ENCODE peak calls at places on chromosomes 1 and 21, in four cellular contexts. J is H4, C is esophagus squamous epithelium, F is stomach. R is an unnamed sample.

GRCh38 chr1:2783435-2784397 is 17.8 kb downstream of the TTC34 start:
- DNase-seq in J (no peak), C (no peak), F (no peak), R (no peak)

GRCh38 chr1:146019225-146020057 is 2.1 kb downstream of the HJV start:
- DNase-seq in J (no peak), C (no peak), F (no peak), R (no peak)

GRCh38 chr1:44822981-44823451 is 14.7 kb downstream of the BTBD19 start:
- DNase-seq in J (no peak), C (no peak), F (no peak), R (no peak)

GRCh38 chr1:923991-924618 is 382 bp downstream of the SAMD11 start:
- DNase-seq in J (no peak), C (no peak), F (no peak), R (no peak)

GRCh38 chr1:110235181-110235838 is 25.2 kb downstream of the KCNC4 start:
- DNase-seq in J (no peak), C (no peak), F (peak; percentile 66), R (no peak)

GRCh38 chr1:211468595-211468994 is 23.4 kb downstream of the RD3 start:
- DNase-seq in J (no peak), C (no peak), F (no peak), R (no peak)

GRCh38 chr21:27047331-27048314 is 80.7 kb upstream of the ADAMTS5 start:
- DNase-seq in J (peak; percentile 94), C (no peak), F (no peak), R (no peak)

GRCh38 chr21:44436958-44437357 is 18.4 kb upstream of the LRRC3 start:
- DNase-seq in J (no peak), C (no peak), F (no peak), R (no peak)